ENCODE peak calls at places on chromosomes 3 and 15, in five cellular contexts. V, G, D, Q and Y are unnamed samples.

GRCh38 chr15:98870788-98871187 is 136.8 kb downstream of the PGPEP1L start:
- DNase-seq in V (no peak), G (no peak), D (no peak), Q (no peak), Y (peak; percentile 64)

GRCh38 chr3:156389151-156389760 is 165.7 kb downstream of the SSR3 start:
- DNase-seq in V (no peak), G (no peak), D (no peak), Q (no peak), Y (no peak)

GRCh38 chr15:60552224-60552623 is 73.3 kb upstream of the ICE2 start:
- DNase-seq in V (no peak), G (no peak), D (no peak), Q (no peak), Y (no peak)

GRCh38 chr15:67026171-67026967 is 39.0 kb upstream of the SMAD3 start:
- DNase-seq in V (peak; percentile 51), G (no peak), D (no peak), Q (no peak), Y (no peak)

GRCh38 chr15:66891776-66892175 is 173.6 kb upstream of the SMAD3 start:
- DNase-seq in V (no peak), G (no peak), D (no peak), Q (no peak), Y (no peak)

GRCh38 chr3:142863965-142864924 is 24.6 kb downstream of the PCOLCE2 start:
- DNase-seq in V (peak; percentile 37), G (no peak), D (no peak), Q (no peak), Y (no peak)

GRCh38 chr3:45964139-45964538 is 20.9 kb downstream of the CXCR6 start:
- DNase-seq in V (no peak), G (no peak), D (no peak), Q (no peak), Y (no peak)

GRCh38 chr3:57733790-57734189 is 22.3 kb upstream of the SLMAP start:
- DNase-seq in V (no peak), G (no peak), D (no peak), Q (no peak), Y (no peak)

GRCh38 chr15:71698752-71699151 is 111.6 kb upstream of the NR2E3 start:
- DNase-seq in V (no peak), G (no peak), D (no peak), Q (no peak), Y (no peak)

DNA sequence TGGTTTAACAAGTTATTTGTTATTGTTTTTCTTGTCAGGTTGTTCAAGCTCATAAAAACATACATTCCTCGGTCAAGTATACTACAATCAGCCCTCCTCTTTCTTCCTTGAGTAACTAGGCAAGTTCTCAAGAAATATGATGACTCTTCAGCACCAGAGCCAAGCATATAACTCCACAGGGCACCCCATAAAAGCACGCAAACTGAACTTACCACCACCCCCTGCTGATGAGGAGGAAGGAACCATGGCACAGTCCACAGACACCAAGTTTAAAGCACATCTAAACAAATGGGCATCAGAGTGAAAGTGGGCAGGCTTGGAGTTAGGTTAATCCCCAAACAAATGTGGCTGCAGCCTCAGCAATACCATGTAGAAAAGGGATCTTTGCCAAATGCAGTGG is 5.3 kb downstream of the IP6K2 start:
- DNase-seq in V (peak; percentile 28), G (no peak), D (no peak), Q (no peak), Y (no peak)
- H3K4me3 ChIP-seq in V (no peak overlapping the region), G (no peak overlapping the region), D (no peak overlapping the region), Q (no peak overlapping the region), Y (no peak overlapping the region)

DNA sequence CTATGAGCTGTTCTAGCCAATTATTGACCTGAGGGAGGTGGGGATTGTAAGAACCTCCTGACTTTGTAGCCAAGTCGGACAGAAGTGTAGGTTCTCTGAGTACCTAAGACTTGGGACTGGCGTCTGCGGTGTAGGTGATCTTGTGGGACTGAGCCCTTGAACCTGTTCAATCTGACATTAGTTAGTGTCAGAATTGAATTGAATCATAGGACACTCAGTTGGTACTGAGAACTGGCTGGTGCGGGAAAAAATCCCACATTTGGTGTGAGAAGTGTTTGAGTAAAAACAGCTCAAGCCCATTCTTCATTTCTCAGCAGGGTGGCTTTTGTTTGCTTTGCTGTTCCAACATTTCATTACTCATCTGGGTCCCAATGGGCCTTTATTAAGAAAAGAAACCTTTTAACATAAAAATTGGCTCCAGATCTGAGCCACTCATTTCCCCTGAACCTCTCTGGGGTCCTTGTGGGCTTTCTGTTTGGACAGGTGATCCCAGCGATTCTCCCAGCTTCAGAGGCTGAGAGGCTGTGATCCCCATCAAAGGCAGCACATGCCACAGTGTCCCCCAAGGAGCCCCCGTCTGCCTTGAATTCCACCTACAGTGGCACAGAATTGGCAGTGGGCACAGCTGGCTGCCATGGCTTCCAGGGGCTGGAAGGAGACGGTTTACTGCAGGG is 150.8 kb downstream of the TJP1 start:
- DNase-seq in V (no peak), G (no peak), D (no peak), Q (peak; percentile 64), Y (no peak)
- TF ChIP-seq POLR2A in V (no peak), G (no peak), D (no peak), Q (no peak), Y (no peak)

DNA sequence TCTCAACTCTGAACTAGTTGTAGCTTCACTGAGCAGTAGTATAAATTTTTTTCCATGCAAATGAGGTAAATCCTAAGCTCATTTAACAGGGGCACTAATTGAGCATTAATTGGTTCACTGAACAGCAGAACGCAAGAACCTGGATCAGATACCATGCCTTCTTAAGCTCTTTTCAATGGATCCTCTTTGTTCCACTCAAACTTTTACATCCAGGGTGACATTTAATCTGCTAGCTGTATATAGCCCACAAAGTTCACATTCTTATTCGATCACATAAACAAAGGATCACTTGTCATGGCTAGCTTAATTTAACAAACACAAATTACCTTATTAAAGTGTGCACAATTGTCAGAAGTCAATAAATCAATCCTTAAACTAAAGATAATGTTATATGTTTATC is 281.6 kb downstream of the CNTN6 start:
- DNase-seq in V (no peak), G (no peak), D (no peak), Q (no peak), Y (no peak)
- H3K4me3 ChIP-seq in V (no peak overlapping the region), G (no peak overlapping the region), D (no peak overlapping the region), Q (no peak overlapping the region), Y (no peak overlapping the region)

DNA sequence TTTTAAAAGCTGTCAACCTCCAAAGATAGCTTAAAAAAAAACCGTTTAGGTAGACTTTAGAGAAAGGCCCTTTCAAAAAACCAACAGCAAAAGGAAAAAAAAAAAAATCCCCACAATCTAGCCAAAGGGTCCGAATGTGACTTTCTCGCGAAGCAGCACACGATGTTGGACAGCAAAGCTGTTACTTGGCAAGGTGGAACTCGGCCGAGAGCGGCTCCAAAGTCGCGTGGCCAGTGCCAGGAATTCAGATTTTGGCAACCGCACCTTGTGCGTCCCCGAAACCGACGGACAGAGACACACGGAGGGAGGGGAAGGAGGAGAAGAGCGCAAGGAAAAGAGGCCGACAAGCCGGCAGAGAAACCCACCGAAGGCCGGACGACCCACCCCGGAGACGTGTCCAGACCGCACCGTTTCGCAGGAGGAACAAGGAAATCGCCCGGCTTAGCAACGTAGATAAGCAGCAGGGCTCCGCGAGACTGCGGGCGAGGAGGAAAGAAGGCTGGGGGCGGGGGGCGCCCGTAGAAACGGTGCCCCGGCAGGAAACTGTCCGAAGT is 517.3 kb downstream of the MECOM start:
- DNase-seq in V (peak; percentile 3), G (peak; percentile 22), D (no peak), Q (peak; percentile 24), Y (no peak)
- TF ChIP-seq POLR2A in V (no peak), G (peak; percentile 12), D (no peak), Q (no peak), Y (no peak)

DNA sequence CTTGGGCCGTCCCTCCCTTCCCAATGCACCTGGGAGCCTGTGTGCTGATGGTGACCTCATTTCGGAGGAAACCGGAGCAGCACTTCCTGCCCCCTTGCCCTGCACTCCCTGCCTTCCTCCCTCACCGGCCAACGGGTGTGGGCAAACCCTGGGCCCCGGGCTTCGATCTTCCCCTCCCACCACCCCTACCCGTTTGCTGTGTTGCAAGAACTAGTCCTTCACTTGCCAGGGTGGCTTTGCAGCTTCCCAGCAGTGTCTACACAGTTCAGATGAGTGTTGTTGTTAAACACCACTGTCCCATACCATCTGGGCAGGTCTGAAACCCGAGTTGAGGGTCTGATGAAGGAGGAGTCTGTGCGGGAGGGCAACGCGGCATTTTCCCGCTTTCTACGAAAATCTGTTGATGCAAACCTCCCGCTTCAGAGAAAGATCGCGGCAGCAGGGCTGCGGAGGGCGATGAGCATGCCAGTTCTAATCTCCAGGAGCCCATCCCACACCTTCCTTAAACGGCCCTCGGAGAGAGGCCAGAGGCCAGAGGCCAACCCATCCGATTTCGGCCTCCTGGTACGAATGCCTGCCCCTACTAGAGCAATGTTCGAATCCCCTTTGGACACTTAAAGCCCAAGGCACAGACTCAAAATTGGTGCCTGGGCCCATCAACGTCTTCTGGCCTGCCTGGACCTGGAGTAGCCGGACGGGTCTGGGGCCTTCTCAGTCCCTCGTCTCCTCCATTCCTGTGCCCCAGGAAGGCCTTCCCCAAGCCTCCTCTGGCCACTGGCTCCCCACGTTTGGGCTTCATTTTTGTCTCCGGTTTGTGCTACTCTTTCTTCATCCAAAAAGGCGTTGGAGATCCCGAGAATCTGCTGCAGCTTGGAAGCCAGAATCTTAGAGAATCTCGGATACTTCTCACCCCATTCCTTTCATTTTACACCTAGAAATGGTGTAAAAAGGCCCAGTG is 35.8 kb upstream of the POLG start:
- DNase-seq in V (peak; percentile 93), G (no peak), D (no peak), Q (no peak), Y (no peak)
- H3K4me3 ChIP-seq in V (no peak overlapping the region), G (no peak overlapping the region), D (no peak overlapping the region), Q (no peak overlapping the region), Y (no peak overlapping the region)

GRCh38 chr3:120683213-120683612 is 1.2 kb upstream of the HGD start:
- DNase-seq in V (no peak), G (no peak), D (peak; percentile 19), Q (no peak), Y (no peak)
- TF ChIP-seq POLR2A in V (no peak), G (no peak), D (no peak), Q (no peak), Y (no peak)

GRCh38 chr3:188001926-188002325 is 152.0 kb upstream of the LPP start:
- DNase-seq in V (no peak), G (no peak), D (no peak), Q (no peak), Y (no peak)

GRCh38 chr3:187999821-188000220 is 154.1 kb upstream of the LPP start:
- DNase-seq in V (no peak), G (no peak), D (no peak), Q (no peak), Y (no peak)

GRCh38 chr3:188001052-188001567 is 152.8 kb upstream of the LPP start:
- DNase-seq in V (no peak), G (no peak), D (no peak), Q (no peak), Y (no peak)

GRCh38 chr3:187998611-187999010 is 155.3 kb upstream of the LPP start:
- DNase-seq in V (no peak), G (no peak), D (no peak), Q (no peak), Y (no peak)

GRCh38 chr3:188000361-188000861 is 153.5 kb upstream of the LPP start:
- DNase-seq in V (no peak), G (no peak), D (no peak), Q (no peak), Y (no peak)
- H3K4me3 ChIP-seq in V (no peak overlapping the region), G (no peak overlapping the region), D (no peak overlapping the region), Q (no peak overlapping the region), Y (no peak overlapping the region)